ENCODE peak calls at places on chromosomes 11 and 22, in five cellular contexts. W, Q, G, R and Z are unnamed samples.

GRCh38 chr11:43825217-43825816 is 55.3 kb upstream of the ALKBH3 start:
- DNase-seq in W (no peak), Q (no peak), G (peak; percentile 55), R (no peak), Z (no peak)

GRCh38 chr11:5335166-5335565 is 8.2 kb downstream of the OR51B5 start:
- DNase-seq in W (no peak), Q (no peak), G (no peak), R (no peak), Z (no peak)

GRCh38 chr11:27603376-27603775 is 96.8 kb upstream of the LIN7C start:
- DNase-seq in W (no peak), Q (no peak), G (no peak), R (no peak), Z (no peak)

GRCh38 chr11:35563413-35564245 is 38.2 kb upstream of the PAMR1 start:
- DNase-seq in W (no peak), Q (no peak), G (no peak), R (no peak), Z (no peak)

GRCh38 chr11:44950036-44950624 is 553 bp downstream of the TP53I11 start:
- DNase-seq in W (no peak), Q (peak; percentile 71), G (peak; percentile 80), R (no peak), Z (peak; percentile 44)

GRCh38 chr11:125070699-125071254 is 7.7 kb downstream of the SLC37A2 start:
- DNase-seq in W (peak; percentile 36), Q (peak; percentile 65), G (no peak), R (peak; percentile 47), Z (peak; percentile 80)

GRCh38 chr11:126647735-126648134 is 292.2 kb downstream of the ST3GAL4 start:
- DNase-seq in W (no peak), Q (no peak), G (peak; percentile 30), R (no peak), Z (no peak)

GRCh38 chr22:22576244-22576988 is 17.4 kb upstream of the PRAME start:
- DNase-seq in W (peak; percentile 48), Q (peak; percentile 43), G (peak; percentile 81), R (no peak), Z (peak; percentile 61)

GRCh38 chr22:36862251-36863242 is 1.7 kb downstream of the NCF4 start:
- DNase-seq in W (no peak), Q (peak; percentile 52), G (no peak), R (no peak), Z (peak; percentile 61)

GRCh38 chr22:33163815-33164214 is 105.6 kb upstream of the SYN3 start:
- DNase-seq in W (no peak), Q (no peak), G (no peak), R (no peak), Z (no peak)

GRCh38 chr22:23696326-23696851 is 5.6 kb downstream of the RGL4 start:
- DNase-seq in W (no peak), Q (peak; percentile 81), G (no peak), R (no peak), Z (peak; percentile 83)
- TF ChIP-seq CTCF in W (no peak), Q (no peak), G (no peak), R (no peak), Z (no peak)

GRCh38 chr11:117316197-117316961 is at the start of gene BACE1:
- DNase-seq in W (no peak), Q (no peak), G (peak; percentile 96), R (peak; percentile 85), Z (peak; percentile 54)
- TF ChIP-seq CTCF in W (no peak), Q (no peak), G (peak; percentile 52), R (peak; percentile 65), Z (no peak)

GRCh38 chr22:20083157-20083890 is 3.3 kb downstream of the DGCR8 start:
- DNase-seq in W (no peak), Q (no peak), G (no peak), R (no peak), Z (no peak)

GRCh38 chr22:20085651-20086050 is 5.6 kb downstream of the DGCR8 start:
- DNase-seq in W (no peak), Q (no peak), G (no peak), R (no peak), Z (no peak)

GRCh38 chr22:20083891-20084546 is 4.0 kb downstream of the DGCR8 start:
- DNase-seq in W (no peak), Q (no peak), G (no peak), R (no peak), Z (no peak)

GRCh38 chr22:20086101-20086599 is 6.1 kb downstream of the DGCR8 start:
- DNase-seq in W (no peak), Q (no peak), G (no peak), R (no peak), Z (no peak)

DNA sequence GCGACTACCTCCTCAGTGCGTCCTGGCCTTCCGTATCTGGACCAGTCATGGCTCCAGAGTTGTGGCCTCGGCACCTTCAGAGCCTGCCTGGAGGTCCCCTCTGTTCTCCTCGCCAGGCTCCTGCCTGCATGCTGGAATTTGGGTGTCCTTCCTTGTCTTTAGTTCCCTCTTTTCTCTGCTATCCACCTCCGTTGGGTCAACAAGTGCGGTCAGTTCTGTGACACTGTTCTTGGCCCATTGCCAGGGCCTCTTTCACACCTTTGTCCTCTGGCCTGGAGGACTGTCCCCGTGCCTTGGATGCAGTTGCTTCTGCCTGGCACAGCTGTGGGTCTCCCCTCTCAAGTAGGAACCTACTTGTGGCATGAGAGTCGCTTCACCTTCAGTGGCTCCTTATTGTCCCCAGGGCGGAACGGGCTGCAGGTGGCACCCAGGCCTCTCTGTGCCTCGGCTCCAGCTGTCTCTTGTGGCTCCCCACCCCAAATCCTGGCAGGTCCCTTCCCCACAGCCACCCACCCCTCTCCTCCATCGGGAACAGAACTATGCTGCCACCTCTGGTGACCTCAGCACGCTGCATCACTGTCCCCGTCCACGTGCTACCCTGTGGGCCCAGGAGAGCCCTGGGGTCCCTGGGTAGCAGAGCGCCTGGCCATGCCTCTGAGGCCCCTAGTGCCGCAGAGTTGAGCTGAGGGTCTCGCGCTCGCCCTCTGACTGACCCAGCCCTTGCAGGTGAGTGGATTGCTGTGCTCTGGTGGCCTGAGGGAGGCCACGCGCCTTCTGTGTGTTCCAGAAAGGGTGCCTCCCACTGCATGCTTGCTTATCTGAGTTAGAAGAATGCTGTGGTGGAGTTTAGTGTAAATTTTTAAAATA is 4.7 kb downstream of the DGCR8 start:
- DNase-seq in W (no peak), Q (no peak), G (peak; percentile 79), R (no peak), Z (no peak)
- TF ChIP-seq CTCF in W (peak; percentile 34), Q (peak; percentile 11), G (peak; percentile 67), R (no peak), Z (peak; percentile 22)

GRCh38 chr11:114088216-114088615 is 28.7 kb downstream of the ZBTB16 start:
- DNase-seq in W (no peak), Q (no peak), G (no peak), R (no peak), Z (no peak)

GRCh38 chr11:114090225-114090624 is 30.7 kb downstream of the ZBTB16 start:
- DNase-seq in W (no peak), Q (no peak), G (no peak), R (no peak), Z (no peak)

GRCh38 chr11:114088836-114089235 is 29.3 kb downstream of the ZBTB16 start:
- DNase-seq in W (no peak), Q (no peak), G (no peak), R (peak; percentile 19), Z (no peak)

GRCh38 chr11:114090976-114091375 is 31.5 kb downstream of the ZBTB16 start:
- DNase-seq in W (no peak), Q (no peak), G (no peak), R (no peak), Z (no peak)

DNA sequence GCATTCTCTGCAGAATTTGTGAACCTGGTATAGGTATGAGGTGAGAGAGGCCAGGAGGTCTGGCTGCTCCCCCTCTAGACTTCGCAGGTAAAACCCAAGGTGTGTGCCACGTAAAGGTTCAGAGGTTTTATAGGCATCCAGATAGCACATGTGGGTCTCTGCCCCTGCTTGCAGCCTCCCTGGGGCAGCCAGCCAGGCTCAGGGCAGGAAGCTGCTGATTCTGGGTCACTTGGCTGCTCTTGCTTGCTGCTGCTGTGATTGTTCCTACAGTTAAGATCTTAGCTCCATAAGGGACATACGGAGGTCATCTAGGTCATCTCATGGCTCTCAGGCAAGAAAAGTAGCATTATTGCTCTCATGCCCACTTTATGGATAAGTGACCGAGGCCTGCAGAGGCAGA is 30.2 kb downstream of the ZBTB16 start:
- DNase-seq in W (no peak), Q (no peak), G (no peak), R (no peak), Z (no peak)
- TF ChIP-seq CTCF in W (no peak), Q (no peak), G (no peak), R (no peak), Z (no peak)

GRCh38 chr22:42967005-42967404 is 47.9 kb downstream of the PACSIN2 start:
- DNase-seq in W (no peak), Q (no peak), G (no peak), R (no peak), Z (no peak)
- TF ChIP-seq CTCF in W (no peak), Q (no peak), G (no peak), R (no peak), Z (no peak)

GRCh38 chr11:134032031-134032430 is 36.8 kb upstream of the JAM3 start:
- DNase-seq in W (no peak), Q (no peak), G (no peak), R (no peak), Z (no peak)

GRCh38 chr11:134028368-134028920 is 40.4 kb upstream of the JAM3 start:
- DNase-seq in W (no peak), Q (no peak), G (no peak), R (no peak), Z (no peak)

GRCh38 chr11:134032501-134033091 is 36.3 kb upstream of the JAM3 start:
- DNase-seq in W (no peak), Q (no peak), G (no peak), R (peak; percentile 48), Z (no peak)

GRCh38 chr11:134033276-134033675 is 35.6 kb upstream of the JAM3 start:
- DNase-seq in W (no peak), Q (no peak), G (no peak), R (no peak), Z (no peak)

DNA sequence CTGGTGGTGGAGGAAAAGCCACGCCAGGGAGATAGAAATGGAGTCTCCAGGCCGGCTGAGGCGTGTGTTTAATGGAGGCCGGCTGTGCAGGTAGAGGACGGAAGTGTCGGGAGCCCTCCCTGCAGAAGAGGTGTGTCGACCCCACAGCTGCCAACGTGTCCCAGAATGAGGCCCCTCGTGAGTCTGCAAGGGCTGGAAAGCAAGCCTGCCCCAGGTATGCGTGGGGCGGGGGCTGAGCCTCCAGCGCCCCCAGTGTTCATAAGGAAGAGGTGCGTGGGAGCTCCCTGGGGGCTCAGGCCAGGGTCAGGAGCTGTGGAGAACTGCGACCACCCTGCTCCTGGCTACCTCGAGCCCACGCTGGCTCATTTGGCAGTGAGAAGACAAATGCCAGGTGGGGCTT is 38.0 kb upstream of the JAM3 start:
- DNase-seq in W (no peak), Q (no peak), G (peak; percentile 57), R (no peak), Z (no peak)
- TF ChIP-seq CTCF in W (no peak), Q (peak; percentile 34), G (peak; percentile 63), R (no peak), Z (no peak)

DNA sequence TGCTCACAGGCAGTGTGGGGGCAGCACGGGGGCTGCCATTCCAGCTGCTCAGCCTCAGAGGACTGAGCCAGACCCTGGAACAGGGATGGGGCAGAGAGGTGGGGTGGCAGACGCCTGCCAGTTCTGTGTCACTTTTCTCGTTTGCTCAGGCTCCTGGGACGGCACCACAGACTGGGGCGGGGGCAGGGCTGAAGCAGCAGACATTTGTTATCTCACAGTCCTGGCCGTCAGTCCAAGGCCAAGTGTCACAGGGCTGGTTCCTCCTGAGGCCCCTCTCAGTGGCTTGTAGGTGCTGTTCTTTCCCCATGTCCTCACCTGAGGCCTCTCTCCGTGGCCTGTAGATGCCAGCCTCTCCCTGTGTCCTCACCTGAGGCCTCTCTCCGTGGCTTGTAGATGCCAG is 24.7 kb downstream of the TPCN2 start:
- DNase-seq in W (no peak), Q (no peak), G (no peak), R (no peak), Z (no peak)
- TF ChIP-seq CTCF in W (no peak), Q (no peak), G (no peak), R (no peak), Z (no peak)